ENCODE peak calls at places on chromosomes 1 and 21, in four cellular contexts. X, Q, K and O are unnamed samples.

GRCh38 chr1:179831852-179832699 is 45.5 kb downstream of the TOR1AIP2 start:
- DNase-seq in X (no peak), Q (no peak), K (no peak), O (no peak)

GRCh38 chr1:17121881-17122280 is 2.6 kb upstream of the PADI2 start:
- DNase-seq in X (no peak), Q (no peak), K (no peak), O (no peak)

GRCh38 chr1:43554444-43554992 is 23.8 kb downstream of the PTPRF start:
- DNase-seq in X (no peak), Q (no peak), K (no peak), O (no peak)

GRCh38 chr1:99943238-99943794 is 26.5 kb upstream of the SLC35A3 start:
- DNase-seq in X (no peak), Q (no peak), K (no peak), O (no peak)

GRCh38 chr1:187956975-187957374 is 1128.2 kb downstream of the PLA2G4A start:
- DNase-seq in X (no peak), Q (no peak), K (no peak), O (no peak)

GRCh38 chr1:68426594-68426993 is 23.2 kb downstream of the RPE65 start:
- DNase-seq in X (no peak), Q (no peak), K (no peak), O (no peak)

GRCh38 chr1:154884868-154885706 is 15.0 kb upstream of the KCNN3 start:
- DNase-seq in X (no peak), Q (no peak), K (no peak), O (peak; percentile 43)

GRCh38 chr1:80249699-80250098 is 1243.2 kb upstream of the ADGRL4 start:
- DNase-seq in X (no peak), Q (no peak), K (no peak), O (no peak)

GRCh38 chr1:98110674-98111073 is 189.8 kb upstream of the DPYD start:
- DNase-seq in X (no peak), Q (no peak), K (no peak), O (no peak)

GRCh38 chr1:197269053-197269452 is 1.0 kb downstream of the CRB1 start:
- DNase-seq in X (peak; percentile 29), Q (no peak), K (no peak), O (no peak)

GRCh38 chr1:145690587-145691558 is 16.3 kb downstream of the PDZK1 start:
- DNase-seq in X (no peak), Q (no peak), K (peak; percentile 21), O (peak; percentile 18)

GRCh38 chr1:155192346-155193274 is 15.1 kb downstream of the THBS3 start:
- DNase-seq in X (no peak), Q (no peak), K (peak; percentile 91), O (peak; percentile 41)

GRCh38 chr1:204104331-204105222 is 31.7 kb downstream of the SOX13 start:
- DNase-seq in X (no peak), Q (no peak), K (peak; percentile 29), O (no peak)

GRCh38 chr1:228236744-228237143 is 28.9 kb downstream of the OBSCN start:
- DNase-seq in X (no peak), Q (no peak), K (peak; percentile 53), O (no peak)

GRCh38 chr21:44092201-44092600 is 15.0 kb upstream of the PWP2 start:
- DNase-seq in X (no peak), Q (no peak), K (no peak), O (peak; percentile 2)

GRCh38 chr1:243325305-243325890 is 69.6 kb downstream of the SDCCAG8 start:
- DNase-seq in X (no peak), Q (peak; percentile 13), K (peak; percentile 30), O (peak; percentile 22)

GRCh38 chr1:172391972-172392371 is 28.5 kb upstream of the C1orf105 start:
- DNase-seq in X (no peak), Q (no peak), K (no peak), O (no peak)

GRCh38 chr1:11847667-11848445 is at the start of gene NPPA:
- DNase-seq in X (no peak), Q (no peak), K (no peak), O (no peak)

GRCh38 chr1:205693421-205693991 is 13.2 kb upstream of the SLC45A3 start:
- DNase-seq in X (no peak), Q (no peak), K (no peak), O (no peak)

GRCh38 chr1:35594005-35594760 is 21.1 kb downstream of the TFAP2E start:
- DNase-seq in X (no peak), Q (no peak), K (no peak), O (no peak)

GRCh38 chr1:150627821-150628410 is 1.5 kb downstream of the ENSA start:
- DNase-seq in X (no peak), Q (no peak), K (no peak), O (no peak)

GRCh38 chr21:25518491-25518911 is 88.8 kb downstream of the MRPL39 start:
- DNase-seq in X (no peak), Q (no peak), K (no peak), O (no peak)

GRCh38 chr1:156616463-156616862 is 2.8 kb upstream of the HAPLN2 start:
- DNase-seq in X (peak; percentile 45), Q (no peak), K (peak; percentile 30), O (peak; percentile 73)

GRCh38 chr1:229197225-229197677 is 73.7 kb upstream of the RAB4A start:
- DNase-seq in X (no peak), Q (no peak), K (no peak), O (no peak)

GRCh38 chr1:235883261-235883927 is 16.7 kb upstream of the LYST start:
- DNase-seq in X (peak; percentile 32), Q (peak; percentile 84), K (peak; percentile 89), O (peak; percentile 81)

GRCh38 chr1:217315346-217315745 is 315.5 kb downstream of the GPATCH2 start:
- DNase-seq in X (no peak), Q (no peak), K (no peak), O (no peak)

GRCh38 chr1:174836543-174836942 is 163.2 kb upstream of the CACYBP start:
- DNase-seq in X (no peak), Q (no peak), K (no peak), O (no peak)

GRCh38 chr1:77197351-77197750 is 21.9 kb downstream of the PIGK start:
- DNase-seq in X (no peak), Q (no peak), K (no peak), O (no peak)

GRCh38 chr21:41966872-41967621 is 13.2 kb upstream of the C2CD2 start:
- DNase-seq in X (no peak), Q (no peak), K (no peak), O (no peak)

GRCh38 chr1:48853006-48853405 is 76.3 kb upstream of the BEND5 start:
- DNase-seq in X (no peak), Q (peak; percentile 84), K (no peak), O (no peak)

GRCh38 chr1:18316764-18317163 is 164.0 kb upstream of the KLHDC7A start:
- DNase-seq in X (no peak), Q (no peak), K (peak; percentile 14), O (no peak)